ENCODE peak calls at places on chromosomes 4 and X, in nine cellular contexts. R is psoas muscle, J is lung, W is colonic mucosa, Y is tibial nerve, I is Peyer's patch, S is PC-3, G is mammary epithelial cell, O is cardiac muscle cell. C is an unnamed sample. For H3K36me3, the result is how much of the 10 kb centered on the place peaks cover.

GRCh38 chr4:184100297-184100885 is 117.3 kb downstream of the ENPP6 start:
- DNase-seq in R (peak), J (peak), W (peak), Y (no peak), I (peak), S (peak), G (no peak), O (peak), C (no peak)

GRCh38 chr4:152348670-152349069 is 187.2 kb downstream of the FBXW7 start:
- DNase-seq in R (no peak), J (no peak), W (no peak), Y (no peak), I (no peak), S (peak), G (peak), O (no peak), C (no peak)

GRCh38 chr4:83852085-83852451 is 316.2 kb downstream of the GPAT3 start:
- DNase-seq in R (no peak), J (no peak), W (no peak), Y (no peak), I (no peak), S (peak), G (peak), O (peak), C (no peak)

GRCh38 chrX:105307762-105308161 is 87.3 kb upstream of the TEX13A start:
- DNase-seq in R (no peak), J (no peak), W (no peak), Y (no peak), I (no peak), S (peak), G (peak), O (peak), C (no peak)

GRCh38 chrX:31546130-31546529 is 474.3 kb upstream of the FTHL17 start:
- DNase-seq in R (peak), J (no peak), W (no peak), Y (no peak), I (no peak), S (no peak), G (peak), O (peak), C (no peak)

GRCh38 chrX:20438871-20439526 is 172.3 kb upstream of the RPS6KA3 start:
- DNase-seq in R (no peak), J (no peak), W (no peak), Y (no peak), I (no peak), S (no peak), G (no peak), O (no peak), C (no peak)

GRCh38 chr4:25563071-25563564 is 92.5 kb upstream of the SLC34A2 start:
- DNase-seq in R (no peak), J (peak), W (no peak), Y (no peak), I (no peak), S (peak), G (no peak), O (no peak), C (no peak)

GRCh38 chr4:145734051-145734450 is 54.1 kb downstream of the C4orf51 start:
- DNase-seq in R (no peak), J (no peak), W (no peak), Y (no peak), I (no peak), S (peak), G (no peak), O (peak), C (no peak)

GRCh38 chr4:99076292-99076976 is 12.2 kb downstream of the ADH5 start:
- DNase-seq in R (no peak), J (no peak), W (no peak), Y (no peak), I (no peak), S (no peak), G (no peak), O (no peak), C (no peak)

GRCh38 chr4:99077177-99077576 is 11.4 kb downstream of the ADH5 start:
- DNase-seq in R (no peak), J (no peak), W (no peak), Y (no peak), I (no peak), S (no peak), G (no peak), O (no peak), C (no peak)

GRCh38 chr4:99079625-99080295 is 8.8 kb downstream of the ADH5 start:
- DNase-seq in R (no peak), J (no peak), W (no peak), Y (no peak), I (no peak), S (peak), G (no peak), O (no peak), C (no peak)

GRCh38 chr4:99078931-99079624 is 9.5 kb downstream of the ADH5 start:
- DNase-seq in R (no peak), J (no peak), W (no peak), Y (no peak), I (no peak), S (no peak), G (no peak), O (no peak), C (no peak)

GRCh38 chr4:99078336-99078735 is 10.3 kb downstream of the ADH5 start:
- DNase-seq in R (no peak), J (no peak), W (no peak), Y (no peak), I (no peak), S (no peak), G (no peak), O (no peak), C (no peak)
- H3K36me3 ChIP-seq in R (half or more), J (under half), W (under half), Y (half or more), I (half or more), S (under half), G (half or more), O (under half), C (half or more)

GRCh38 chrX:40705658-40706312 is 29.6 kb downstream of the MED14 start:
- DNase-seq in R (no peak), J (no peak), W (no peak), Y (no peak), I (no peak), S (no peak), G (no peak), O (no peak), C (no peak)

GRCh38 chrX:40709395-40709794 is 25.9 kb downstream of the MED14 start:
- DNase-seq in R (no peak), J (no peak), W (no peak), Y (no peak), I (no peak), S (no peak), G (no peak), O (no peak), C (no peak)
- H3K36me3 ChIP-seq in R (half or more), J (under half), W (under half), Y (under half), I (under half), S (under half), G (under half), O (under half), C (under half)

GRCh38 chrX:73828080-73828720 is 265.2 kb downstream of the CHIC1 start:
- DNase-seq in R (no peak), J (no peak), W (no peak), Y (no peak), I (no peak), S (peak), G (no peak), O (no peak), C (no peak)
- H3K36me3 ChIP-seq in R (half or more), J (under half), W (under half), Y (under half), I (under half), S (under half), G (under half), O (under half), C (under half)

GRCh38 chr4:8401665-8402064 is 38.9 kb downstream of the ACOX3 start:
- DNase-seq in R (no peak), J (no peak), W (no peak), Y (no peak), I (no peak), S (no peak), G (no peak), O (no peak), C (no peak)
- H3K36me3 ChIP-seq in R (half or more), J (under half), W (under half), Y (half or more), I (under half), S (under half), G (under half), O (under half), C (half or more)

GRCh38 chr4:3505231-3505630 is 27.0 kb downstream of the LRPAP1 start:
- DNase-seq in R (no peak), J (no peak), W (no peak), Y (no peak), I (no peak), S (no peak), G (no peak), O (no peak), C (no peak)
- H3K36me3 ChIP-seq in R (half or more), J (under half), W (under half), Y (half or more), I (half or more), S (under half), G (under half), O (under half), C (under half)

GRCh38 chrX:39194673-39195072 is 393.4 kb downstream of the MID1IP1 start:
- DNase-seq in R (no peak), J (no peak), W (no peak), Y (no peak), I (no peak), S (no peak), G (no peak), O (no peak), C (no peak)
- H3K36me3 ChIP-seq in R (under half), J (under half), W (under half), Y (under half), I (under half), S (under half), G (under half), O (under half), C (under half)

DNA sequence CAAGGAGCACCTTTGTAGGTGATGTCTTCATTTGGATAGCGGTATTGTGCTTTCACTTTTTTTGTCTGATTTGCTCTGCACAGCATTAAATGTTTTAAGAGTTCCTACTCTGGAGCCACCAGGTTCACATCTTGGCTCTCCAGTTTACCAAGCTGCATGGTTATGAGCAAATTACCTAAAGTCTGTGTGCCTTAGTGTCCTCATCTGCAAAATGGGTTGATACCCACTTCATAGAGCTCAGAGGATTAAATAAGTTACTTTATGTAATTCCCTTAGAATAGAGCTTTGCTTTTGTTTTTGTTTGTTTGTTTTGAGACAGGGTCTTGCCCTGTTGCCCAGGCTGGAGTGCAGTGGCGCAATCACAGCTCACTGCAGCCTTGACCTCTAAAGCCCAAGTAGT is 58.2 kb downstream of the UBE2K start:
- DNase-seq in R (no peak), J (no peak), W (no peak), Y (no peak), I (no peak), S (no peak), G (no peak), O (no peak), C (no peak)
- H3K36me3 ChIP-seq in R (half or more), J (under half), W (under half), Y (half or more), I (under half), S (under half), G (under half), O (under half), C (half or more)

DNA sequence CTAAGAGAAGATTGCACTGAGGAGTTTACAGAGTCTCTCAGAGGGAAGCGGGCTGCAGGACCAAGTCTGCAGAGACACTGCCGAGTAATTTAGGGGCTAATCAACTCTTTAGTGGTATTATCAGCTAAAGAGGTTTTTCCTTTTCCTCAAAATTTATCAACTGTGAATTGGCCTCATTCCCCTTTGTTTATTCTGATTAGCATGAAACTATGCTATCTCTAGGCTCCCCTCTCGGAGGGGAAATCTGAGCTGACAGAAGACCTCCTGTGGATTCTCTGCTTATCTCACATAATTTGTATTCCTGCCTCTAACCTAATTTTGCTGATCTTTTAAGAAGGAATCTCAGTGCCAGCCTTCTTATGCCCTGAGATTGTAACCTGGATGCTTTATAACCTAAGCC is 201.0 kb downstream of the DCTD start:
- DNase-seq in R (no peak), J (no peak), W (no peak), Y (no peak), I (no peak), S (no peak), G (no peak), O (no peak), C (no peak)
- H3K36me3 ChIP-seq in R (under half), J (under half), W (under half), Y (under half), I (under half), S (under half), G (under half), O (under half), C (under half)

GRCh38 chr4:114025176-114025777 is 45.8 kb upstream of the ARSJ start:
- DNase-seq in R (no peak), J (no peak), W (peak), Y (no peak), I (peak), S (no peak), G (no peak), O (no peak), C (no peak)

GRCh38 chr4:114026447-114026846 is 47.0 kb upstream of the ARSJ start:
- DNase-seq in R (no peak), J (no peak), W (no peak), Y (no peak), I (no peak), S (no peak), G (no peak), O (no peak), C (no peak)

GRCh38 chr4:114028071-114028470 is 48.6 kb upstream of the ARSJ start:
- DNase-seq in R (no peak), J (no peak), W (no peak), Y (no peak), I (no peak), S (peak), G (peak), O (peak), C (no peak)

DNA sequence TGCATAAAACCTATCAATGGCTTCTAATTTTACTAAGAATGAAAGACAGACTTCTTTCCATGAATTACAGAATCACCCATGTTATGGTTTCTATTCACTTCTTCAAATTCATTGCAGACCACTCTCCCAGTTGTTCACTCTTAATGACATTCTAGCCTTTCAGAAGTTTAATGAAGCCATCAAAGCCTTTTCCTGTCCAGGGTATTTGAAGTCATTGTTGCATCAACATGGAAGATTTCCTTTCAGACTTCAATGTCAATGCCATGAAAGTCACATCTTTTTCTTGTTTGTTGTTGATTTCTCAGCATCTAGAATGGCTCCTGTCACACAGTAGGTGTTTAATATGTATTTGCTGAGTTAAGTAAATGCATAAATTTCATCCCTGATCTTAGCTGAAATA is 48.1 kb upstream of the ARSJ start:
- DNase-seq in R (no peak), J (no peak), W (no peak), Y (no peak), I (no peak), S (no peak), G (no peak), O (no peak), C (no peak)
- H3K36me3 ChIP-seq in R (under half), J (under half), W (under half), Y (under half), I (under half), S (under half), G (under half), O (under half), C (under half)

GRCh38 chr4:39609454-39609911 is 29.2 kb downstream of the SMIM14 start:
- DNase-seq in R (no peak), J (no peak), W (no peak), Y (no peak), I (no peak), S (peak), G (peak), O (no peak), C (no peak)

DNA sequence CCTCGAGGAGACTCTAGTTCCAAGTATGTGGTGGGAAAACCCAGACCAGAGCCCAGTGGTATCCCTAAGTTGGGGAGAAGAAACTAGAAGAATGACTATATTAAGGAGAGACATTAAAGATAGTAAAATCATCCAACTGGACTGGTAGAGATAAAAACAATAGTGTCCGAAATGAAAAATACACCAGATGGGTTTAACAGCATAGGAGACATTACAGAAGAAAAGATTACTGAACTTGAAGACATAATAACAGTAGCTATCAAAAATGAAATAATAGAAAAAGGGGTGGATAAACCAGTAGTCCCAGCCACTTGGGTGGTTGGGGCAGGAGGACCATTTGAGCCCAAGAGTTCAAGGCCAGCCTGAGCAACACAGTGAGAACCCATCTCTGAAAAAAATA is 31.9 kb downstream of the SMIM14 start:
- DNase-seq in R (no peak), J (no peak), W (no peak), Y (no peak), I (no peak), S (no peak), G (no peak), O (no peak), C (no peak)
- H3K36me3 ChIP-seq in R (half or more), J (under half), W (under half), Y (half or more), I (under half), S (under half), G (under half), O (under half), C (under half)